ENCODE peak calls at places on chromosomes 12 and 14, in eight cellular contexts. Q, F, P, K, S, C, U and R are unnamed samples.

GRCh38 chr14:65471038-65471878 is 58.7 kb downstream of the FUT8 start:
- ATAC-seq in Q (no peak), F (no peak), P (peak; percentile 85), K (no peak), S (peak; percentile 99), C (no peak), U (peak; percentile 96), R (no peak)

GRCh38 chr12:118053071-118053985 is 7.7 kb downstream of the WSB2 start:
- ATAC-seq in Q (no peak), F (no peak), P (no peak), K (no peak), S (peak; percentile 8), C (no peak), U (no peak), R (no peak)

GRCh38 chr14:95875831-95876768 is 532 bp upstream of the TUNAR start:
- ATAC-seq in Q (no peak), F (no peak), P (peak; percentile 10), K (no peak), S (no peak), C (no peak), U (peak; percentile 78), R (no peak)

GRCh38 chr12:132766380-132767085 is 4.9 kb upstream of the ANKLE2 start:
- ATAC-seq in Q (peak; percentile 23), F (peak; percentile 7), P (no peak), K (peak; percentile 62), S (no peak), C (no peak), U (no peak), R (no peak)

GRCh38 chr14:104150201-104151027 is 12.0 kb downstream of the KIF26A start:
- ATAC-seq in Q (no peak), F (peak; percentile 63), P (no peak), K (peak; percentile 20), S (no peak), C (no peak), U (no peak), R (no peak)

GRCh38 chr12:102596687-102597086 is 116.3 kb upstream of the IGF1 start:
- ATAC-seq in Q (no peak), F (no peak), P (no peak), K (no peak), S (no peak), C (no peak), U (no peak), R (no peak)

GRCh38 chr12:56165369-56165768 is 7.2 kb downstream of the MYL6 start:
- ATAC-seq in Q (peak; percentile 15), F (no peak), P (no peak), K (peak; percentile 2), S (no peak), C (no peak), U (no peak), R (no peak)

GRCh38 chr12:42767326-42767954 is 177.9 kb upstream of the PRICKLE1 start:
- ATAC-seq in Q (no peak), F (no peak), P (no peak), K (no peak), S (no peak), C (no peak), U (no peak), R (no peak)

GRCh38 chr14:33917664-33918063 is 33.2 kb downstream of the EGLN3 start:
- ATAC-seq in Q (peak; percentile 41), F (peak; percentile 25), P (no peak), K (peak; percentile 52), S (peak; percentile 31), C (no peak), U (no peak), R (no peak)

GRCh38 chr12:105704788-105705187 is 374.3 kb downstream of the C12orf75 start:
- ATAC-seq in Q (no peak), F (peak; percentile 85), P (no peak), K (no peak), S (no peak), C (no peak), U (no peak), R (no peak)

GRCh38 chr14:64279719-64280668 is 14.2 kb downstream of the ESR2 start:
- ATAC-seq in Q (no peak), F (peak; percentile 93), P (peak; percentile 98), K (peak; percentile 72), S (peak; percentile 99), C (no peak), U (no peak), R (no peak)

GRCh38 chr12:54444202-54444601 is 25.1 kb upstream of the ITGA5 start:
- ATAC-seq in Q (no peak), F (no peak), P (no peak), K (no peak), S (no peak), C (no peak), U (no peak), R (no peak)

GRCh38 chr14:40618225-40618898 is 988.3 kb upstream of the LRFN5 start:
- ATAC-seq in Q (no peak), F (no peak), P (no peak), K (no peak), S (no peak), C (no peak), U (no peak), R (no peak)

GRCh38 chr12:52603314-52603713 is 2.1 kb upstream of the KRT72 start:
- ATAC-seq in Q (no peak), F (no peak), P (peak; percentile 59), K (no peak), S (no peak), C (peak; percentile 85), U (no peak), R (no peak)

GRCh38 chr14:96030136-96030760 is 8.9 kb upstream of the C14orf132 start:
- ATAC-seq in Q (no peak), F (peak; percentile 85), P (no peak), K (no peak), S (no peak), C (no peak), U (no peak), R (peak; percentile 73)

GRCh38 chr14:85441909-85442643 is 87.9 kb upstream of the FLRT2 start:
- ATAC-seq in Q (no peak), F (no peak), P (no peak), K (no peak), S (no peak), C (no peak), U (no peak), R (no peak)

GRCh38 chr12:7008864-7009263 is 9.4 kb downstream of the LPCAT3 start:
- ATAC-seq in Q (no peak), F (no peak), P (no peak), K (no peak), S (no peak), C (no peak), U (no peak), R (no peak)

GRCh38 chr14:77508876-77509275 is 10.3 kb upstream of the ISM2 start:
- ATAC-seq in Q (no peak), F (no peak), P (no peak), K (no peak), S (no peak), C (no peak), U (no peak), R (no peak)

GRCh38 chr12:25942709-25943108 is 15.8 kb upstream of the RASSF8 start:
- ATAC-seq in Q (no peak), F (no peak), P (no peak), K (no peak), S (no peak), C (no peak), U (no peak), R (no peak)